ENCODE peak calls at places on chromosome 1, in seven cellular contexts. R, O, Z, S, V, F and C are unnamed samples.

GRCh38 chr1:187903223-187903622 is 1074.5 kb downstream of the PLA2G4A start:
- DNase-seq in R (no peak), O (no peak), Z (no peak), S (no peak), V (no peak), F (no peak), C (no peak)

GRCh38 chr1:199087081-199087614 is 448.3 kb downstream of the PTPRC start:
- DNase-seq in R (no peak), O (no peak), Z (no peak), S (no peak), V (no peak), F (no peak), C (no peak)

GRCh38 chr1:163866539-163866938 is 544.8 kb downstream of the NUF2 start:
- DNase-seq in R (no peak), O (no peak), Z (no peak), S (no peak), V (no peak), F (no peak), C (no peak)

GRCh38 chr1:53554592-53555305 is 95.5 kb downstream of the DMRTB1 start:
- DNase-seq in R (no peak), O (no peak), Z (no peak), S (no peak), V (no peak), F (no peak), C (no peak)

GRCh38 chr1:205515781-205516253 is 11.3 kb downstream of the CDK18 start:
- DNase-seq in R (no peak), O (no peak), Z (no peak), S (no peak), V (no peak), F (no peak), C (no peak)

GRCh38 chr1:110138956-110139355 is 11.3 kb upstream of the SLC6A17 start:
- DNase-seq in R (no peak), O (no peak), Z (no peak), S (no peak), V (no peak), F (no peak), C (no peak)

GRCh38 chr1:203935286-203935685 is 73.9 kb downstream of the SNRPE start:
- DNase-seq in R (no peak), O (no peak), Z (no peak), S (no peak), V (no peak), F (no peak), C (no peak)

GRCh38 chr1:175520186-175520585 is 223.2 kb downstream of the TNR start:
- DNase-seq in R (no peak), O (no peak), Z (no peak), S (no peak), V (no peak), F (no peak), C (no peak)

GRCh38 chr1:168386949-168387586 is 106.4 kb downstream of the TBX19 start:
- DNase-seq in R (peak; percentile 58), O (peak; percentile 74), Z (peak; percentile 45), S (peak; percentile 66), V (peak; percentile 82), F (peak; percentile 87), C (no peak)

GRCh38 chr1:180210008-180210555 is 20.0 kb upstream of the LHX4 start:
- DNase-seq in R (no peak), O (no peak), Z (no peak), S (no peak), V (no peak), F (no peak), C (no peak)

GRCh38 chr1:109769335-109770078 is 5.8 kb upstream of the EPS8L3 start:
- DNase-seq in R (no peak), O (no peak), Z (no peak), S (no peak), V (no peak), F (no peak), C (no peak)

GRCh38 chr1:204098683-204099082 is 25.8 kb downstream of the SOX13 start:
- DNase-seq in R (no peak), O (no peak), Z (no peak), S (no peak), V (no peak), F (no peak), C (no peak)

GRCh38 chr1:201192478-201192804 is 1.8 kb downstream of the IGFN1 start:
- DNase-seq in R (no peak), O (no peak), Z (no peak), S (no peak), V (no peak), F (no peak), C (no peak)

GRCh38 chr1:64630611-64631010 is 114.3 kb upstream of the RAVER2 start:
- DNase-seq in R (no peak), O (no peak), Z (no peak), S (no peak), V (no peak), F (no peak), C (no peak)

GRCh38 chr1:170461762-170462384 is 70.1 kb upstream of the GORAB start:
- DNase-seq in R (no peak), O (no peak), Z (no peak), S (no peak), V (no peak), F (no peak), C (no peak)

GRCh38 chr1:207941664-207942063 is 30.7 kb upstream of the CD34 start:
- DNase-seq in R (no peak), O (no peak), Z (peak; percentile 43), S (no peak), V (no peak), F (no peak), C (no peak)

GRCh38 chr1:183030053-183030452 is 6.8 kb downstream of the LAMC1 start:
- DNase-seq in R (no peak), O (no peak), Z (peak; percentile 29), S (no peak), V (no peak), F (no peak), C (peak; percentile 20)

GRCh38 chr1:54273092-54273836 is 73.3 kb downstream of the MRPL37 start:
- DNase-seq in R (no peak), O (no peak), Z (no peak), S (peak; percentile 82), V (no peak), F (peak; percentile 63), C (no peak)

GRCh38 chr1:53619811-53620619 is 118.9 kb downstream of the GLIS1 start:
- DNase-seq in R (no peak), O (peak; percentile 2), Z (no peak), S (no peak), V (no peak), F (no peak), C (no peak)

GRCh38 chr1:234927312-234927967 is 201.2 kb downstream of the TOMM20 start:
- DNase-seq in R (no peak), O (peak; percentile 27), Z (no peak), S (no peak), V (no peak), F (no peak), C (no peak)

GRCh38 chr1:211811848-211812247 is 18.7 kb downstream of the LPGAT1 start:
- DNase-seq in R (no peak), O (no peak), Z (no peak), S (no peak), V (no peak), F (no peak), C (no peak)

GRCh38 chr1:156379420-156380165 is 10.6 kb downstream of the RHBG start:
- DNase-seq in R (no peak), O (no peak), Z (peak; percentile 50), S (no peak), V (no peak), F (peak; percentile 55), C (no peak)

GRCh38 chr1:45205000-45205909 is 1.1 kb downstream of the ZSWIM5 start:
- DNase-seq in R (no peak), O (peak; percentile 36), Z (peak; percentile 11), S (peak; percentile 62), V (peak; percentile 30), F (peak; percentile 84), C (peak; percentile 56)

GRCh38 chr1:40738831-40739230 is 44.8 kb upstream of the KCNQ4 start:
- DNase-seq in R (no peak), O (no peak), Z (no peak), S (no peak), V (no peak), F (no peak), C (no peak)

GRCh38 chr1:66275601-66276023 is 258.3 kb upstream of the SGIP1 start:
- DNase-seq in R (no peak), O (no peak), Z (no peak), S (no peak), V (peak; percentile 52), F (no peak), C (no peak)

GRCh38 chr1:101302831-101303511 is 66.2 kb downstream of the S1PR1 start:
- DNase-seq in R (no peak), O (no peak), Z (no peak), S (no peak), V (no peak), F (no peak), C (no peak)